ENCODE peak calls at places on chromosome 9, in five cellular contexts. W is endodermal cell; V is ovary; D is CD8-positive, alpha-beta memory T cell; O is mammary epithelial cell. S is an unnamed sample.

GRCh38 chr9:110033869-110034268 is 174.1 kb downstream of the C9orf152 start:
- DNase-seq in O (no peak), V (no peak), D (no peak), W (no peak), S (no peak)

GRCh38 chr9:27117489-27118135 is 8.6 kb downstream of the TEK start:
- DNase-seq in O (peak; percentile 22), D (no peak), W (peak; percentile 73), V (no peak), S (no peak)

GRCh38 chr9:134983094-134983493 is 65.4 kb upstream of the FCN1 start:
- DNase-seq in V (no peak), O (no peak), D (no peak), W (peak; percentile 94), S (no peak)

GRCh38 chr9:101462558-101462957 is 27.0 kb upstream of the ALDOB start:
- DNase-seq in W (peak; percentile 67), O (no peak), V (peak; percentile 20), D (no peak), S (no peak)

GRCh38 chr9:72464819-72465218 is 56.6 kb upstream of the TMC1 start:
- DNase-seq in D (no peak), O (no peak), W (no peak), V (no peak), S (no peak)

GRCh38 chr9:87615547-87616148 is 110.3 kb upstream of the CTSL start:
- DNase-seq in D (no peak), W (no peak), V (no peak), O (peak; percentile 80), S (no peak)

GRCh38 chr9:134620751-134621557 is 20.6 kb upstream of the COL5A1 start:
- DNase-seq in D (no peak), V (peak; percentile 3), O (no peak), W (peak; percentile 45), S (no peak)

GRCh38 chr9:2725126-2725525 is 7.8 kb downstream of the KCNV2 start:
- DNase-seq in V (no peak), W (no peak), O (no peak), D (no peak), S (peak; percentile 4)

GRCh38 chr9:76162109-76162730 is 232.0 kb downstream of the RFK start:
- DNase-seq in W (no peak), D (no peak), V (peak; percentile 55), O (no peak), S (no peak)

GRCh38 chr9:35882996-35883395 is 12.8 kb upstream of the OR13J1 start:
- DNase-seq in O (no peak), V (no peak), W (no peak), D (no peak), S (no peak)

GRCh38 chr9:98833090-98833956 is 25.9 kb downstream of the GALNT12 start:
- DNase-seq in W (no peak), O (no peak), V (no peak), D (no peak), S (no peak)

GRCh38 chr9:112783551-112783954 is 33.0 kb downstream of the SNX30 start:
- DNase-seq in V (no peak), O (no peak), D (no peak), W (no peak), S (no peak)

GRCh38 chr9:87445646-87446045 is 52.0 kb upstream of the DAPK1 start:
- DNase-seq in D (peak; percentile 3), V (no peak), O (no peak), W (peak; percentile 84), S (no peak)

GRCh38 chr9:81979196-81979595 is 9.4 kb upstream of the SPATA31D1 start:
- DNase-seq in D (no peak), V (no peak), O (no peak), W (no peak), S (no peak)

GRCh38 chr9:38380872-38381534 is 11.5 kb upstream of the ALDH1B1 start:
- DNase-seq in O (no peak), W (peak; percentile 85), V (no peak), D (no peak), S (no peak)

GRCh38 chr9:120891255-120891954 is 14.4 kb upstream of the PHF19 start:
- DNase-seq in D (peak; percentile 67), O (no peak), W (no peak), V (no peak), S (no peak)

GRCh38 chr9:110623462-110624025 is 44.0 kb upstream of the SVEP1 start:
- DNase-seq in O (peak; percentile 45), W (peak; percentile 72), V (no peak), D (peak; percentile 1), S (peak; percentile 50)

GRCh38 chr9:100428871-100429654 is 2.1 kb downstream of the MSANTD3 start:
- DNase-seq in O (peak; percentile 99), D (no peak), W (no peak), V (peak; percentile 23), S (no peak)

GRCh38 chr9:73037613-73038012 is 84.8 kb upstream of the ALDH1A1 start:
- DNase-seq in D (no peak), V (no peak), O (no peak), W (no peak), S (no peak)

GRCh38 chr9:116154334-116154975 is 864 bp downstream of the PAPPA start:
- DNase-seq in O (no peak), D (no peak), V (peak; percentile 36), W (peak; percentile 78), S (no peak)

GRCh38 chr9:116798521-116798920 is 111.4 kb downstream of the TRIM32 start:
- DNase-seq in D (no peak), O (no peak), V (no peak), W (no peak), S (no peak)

GRCh38 chr9:128116104-128117083 is 11.1 kb downstream of the PTGES2 start:
- DNase-seq in O (no peak), D (no peak), W (peak; percentile 39), V (no peak), S (no peak)

GRCh38 chr9:128115187-128116103 is 12.1 kb downstream of the PTGES2 start:
- DNase-seq in D (no peak), V (peak; percentile 23), O (no peak), W (peak; percentile 41), S (no peak)

GRCh38 chr9:128113526-128114325 is 13.8 kb downstream of the PTGES2 start:
- DNase-seq in O (no peak), D (no peak), W (peak; percentile 45), V (no peak), S (no peak)

GRCh38 chr9:128117613-128118471 is 9.7 kb downstream of the PTGES2 start:
- DNase-seq in D (peak; percentile 87), W (peak; percentile 99), V (peak; percentile 91), O (peak; percentile 76), S (peak; percentile 97)

GRCh38 chr9:128114326-128115186 is 13.0 kb downstream of the PTGES2 start:
- DNase-seq in W (peak; percentile 50), V (no peak), O (no peak), D (no peak), S (no peak)
- H3K4me3 ChIP-seq in W (no peak overlapping the region), V (no peak overlapping the region), O (no peak overlapping the region), D (no peak overlapping the region), S (no peak overlapping the region)

DNA sequence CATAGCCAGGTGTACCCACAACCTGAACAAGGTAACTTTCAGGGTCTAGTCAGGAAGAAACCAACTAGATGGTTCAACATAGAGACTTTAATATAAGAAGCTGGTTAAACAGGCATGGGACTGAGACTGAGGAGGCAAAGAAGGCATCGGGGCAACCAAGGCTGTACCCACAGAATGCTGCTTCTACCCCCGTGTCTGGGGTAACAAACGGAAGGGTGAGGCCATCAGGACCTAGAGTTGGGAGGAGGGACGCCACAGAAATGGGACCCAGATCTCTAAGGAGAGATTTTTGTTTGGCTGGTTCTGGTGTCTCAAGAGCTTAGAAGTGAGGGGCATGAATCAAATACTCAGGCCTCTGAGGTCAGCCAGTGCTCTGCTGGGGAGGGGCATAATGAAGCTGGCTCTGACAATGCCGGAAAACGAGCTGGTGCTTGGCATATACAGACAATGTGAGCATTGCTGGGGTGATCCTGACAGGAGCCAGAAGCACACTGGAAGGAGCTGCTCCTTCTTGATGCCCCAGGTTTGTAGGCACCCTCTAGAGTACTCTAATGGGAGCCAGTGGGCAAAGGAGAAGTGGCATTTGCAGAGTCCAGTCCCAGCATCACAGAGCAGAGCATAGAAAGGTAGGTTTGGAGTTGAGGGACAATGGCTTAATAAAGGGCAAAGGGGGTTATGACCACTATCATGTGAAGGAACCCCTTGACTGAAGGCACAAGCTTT is 3.7 kb downstream of the MLANA start:
- DNase-seq in W (no peak), V (no peak), O (no peak), D (no peak), S (no peak)
- H3K4me1 ChIP-seq in W (peaks cover 5% of the 10 kb centered on the region), V (no peaks in the 10 kb centered on the region), O (no peaks in the 10 kb centered on the region), D (no peaks in the 10 kb centered on the region), S (no peaks in the 10 kb centered on the region)

GRCh38 chr9:70419546-70420266 is 5.2 kb upstream of the KLF9 start:
- DNase-seq in D (peak; percentile 84), W (peak; percentile 87), V (peak; percentile 96), O (peak; percentile 93), S (peak; percentile 95)
- H3K4me3 ChIP-seq in D (peak overlapping the region; percentile 90), W (peak overlapping the region; percentile 89), V (peak overlapping the region; percentile 60), O (peak overlapping the region; percentile 54), S (peak overlapping the region; percentile 53)

DNA sequence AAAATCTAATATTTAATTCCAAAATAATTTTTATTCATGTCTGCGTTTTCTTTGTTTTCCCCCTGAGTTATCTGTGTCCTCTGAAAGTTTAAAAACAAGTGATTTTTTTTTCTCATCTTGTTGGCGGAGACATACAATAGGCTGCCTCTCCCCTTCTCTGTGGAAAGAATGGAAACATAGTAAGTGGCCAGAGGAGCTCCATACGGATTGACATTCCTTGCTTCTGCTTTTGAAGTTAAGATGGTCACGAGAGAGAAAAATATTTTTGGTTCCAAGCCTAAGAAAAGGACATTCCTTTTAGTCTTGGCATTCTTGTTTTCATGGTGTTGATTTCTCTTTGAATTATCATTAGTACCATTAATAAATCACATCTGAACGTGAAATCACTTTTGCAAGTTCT is 28.3 kb downstream of the ZNF462 start:
- DNase-seq in W (no peak), V (no peak), O (no peak), D (no peak), S (no peak)
- H3K4me1 ChIP-seq in W (peaks cover 25% of the 10 kb centered on the region), V (peaks cover 27% of the 10 kb centered on the region), O (peaks cover 70% of the 10 kb centered on the region), D (no peaks in the 10 kb centered on the region), S (peaks cover 52% of the 10 kb centered on the region)

DNA sequence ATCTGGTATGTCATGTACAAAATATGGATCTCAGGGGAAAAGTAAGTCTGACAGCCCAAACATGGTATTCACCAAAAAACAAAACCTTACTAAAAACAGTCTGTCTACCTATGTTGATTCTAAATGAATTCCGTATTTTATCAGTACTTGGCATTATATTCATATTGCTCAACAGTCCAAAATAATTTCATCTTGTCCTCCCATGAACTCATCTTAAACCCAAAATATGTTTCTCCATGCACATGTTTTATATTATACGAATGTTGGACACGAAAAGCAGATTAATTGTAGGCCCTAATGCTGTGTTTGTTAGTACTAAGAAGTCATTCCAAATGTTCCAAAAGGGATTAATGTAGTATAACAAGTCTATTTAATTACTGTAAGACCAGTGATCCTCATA is 20.1 kb downstream of the NFIB start:
- DNase-seq in V (no peak), O (no peak), W (no peak), D (no peak), S (no peak)
- H3K4me3 ChIP-seq in V (no peak overlapping the region), O (no peak overlapping the region), W (no peak overlapping the region), D (no peak overlapping the region), S (no peak overlapping the region)

GRCh38 chr9:21556581-21557427 is 74.7 kb upstream of the IFNE start:
- DNase-seq in V (no peak), O (no peak), D (no peak), W (no peak), S (no peak)

GRCh38 chr9:21557428-21557768 is 75.3 kb upstream of the IFNE start:
- DNase-seq in O (no peak), V (no peak), D (no peak), W (no peak), S (no peak)

GRCh38 chr9:21554813-21555212 is 72.7 kb upstream of the IFNE start:
- DNase-seq in O (no peak), V (no peak), W (no peak), D (no peak), S (no peak)

GRCh38 chr9:21558079-21558478 is 76.0 kb upstream of the IFNE start:
- DNase-seq in W (no peak), D (no peak), O (no peak), V (no peak), S (no peak)

GRCh38 chr9:21555911-21556310 is 73.8 kb upstream of the IFNE start:
- DNase-seq in O (peak; percentile 55), D (no peak), W (no peak), V (no peak), S (no peak)
- H3K4me1 ChIP-seq in O (peaks cover 29% of the 10 kb centered on the region), D (peaks cover 11% of the 10 kb centered on the region), W (no peaks in the 10 kb centered on the region), V (peaks cover 4% of the 10 kb centered on the region), S (no peaks in the 10 kb centered on the region)